ENCODE peak calls at places on chromosomes 12 and 14, in seven cellular contexts. N is effector memory CD4-positive, alpha-beta T cell; G is mammary epithelial cell; V is CD4-positive, CD25-positive, alpha-beta regulatory T cell; O is fibroblast of lung; T is MM.1S; R is neuronal stem cell. I is an unnamed sample.

GRCh38 chr12:128387811-128388422 is 120.9 kb downstream of the TMEM132C start:
- DNase-seq in O (no peak), G (no peak), N (no peak), V (no peak), T (no peak), R (peak), I (no peak)

GRCh38 chr12:57046947-57047890 is 2.7 kb downstream of the MYO1A start:
- DNase-seq in V (no peak), R (no peak), O (no peak), N (no peak), G (no peak), T (no peak), I (no peak)

GRCh38 chr14:60064491-60065072 is 27.1 kb upstream of the PCNX4 start:
- DNase-seq in V (no peak), G (peak), T (peak), R (no peak), N (no peak), O (peak), I (no peak)

GRCh38 chr14:68249534-68250517 is 430.2 kb downstream of the RAD51B start:
- DNase-seq in T (no peak), R (no peak), V (no peak), O (peak), G (peak), N (no peak), I (no peak)

GRCh38 chr14:59343585-59343984 is 121.6 kb downstream of the GPR135 start:
- DNase-seq in R (no peak), T (no peak), O (no peak), G (no peak), N (no peak), V (no peak), I (no peak)

GRCh38 chr14:90573385-90574105 is 176.7 kb downstream of the CALM1 start:
- DNase-seq in N (no peak), T (no peak), R (no peak), V (no peak), O (no peak), G (no peak), I (no peak)

GRCh38 chr12:132226604-132227003 is 82.3 kb downstream of the NOC4L start:
- DNase-seq in R (no peak), V (no peak), O (no peak), G (no peak), N (no peak), T (no peak), I (no peak)

GRCh38 chr14:54503476-54503875 is 6.2 kb upstream of the CGRRF1 start:
- DNase-seq in G (peak), T (peak), V (no peak), O (peak), R (no peak), N (no peak), I (no peak)

GRCh38 chr14:21121106-21121505 is 20.2 kb downstream of the TMEM253 start:
- DNase-seq in V (no peak), G (no peak), N (no peak), O (no peak), R (no peak), T (no peak), I (no peak)

GRCh38 chr14:75559451-75560187 is 18.8 kb upstream of the FLVCR2 start:
- DNase-seq in O (peak), N (no peak), V (no peak), T (peak), G (peak), R (no peak), I (peak)

GRCh38 chr14:90611501-90611900 is 204.7 kb downstream of the TTC7B start:
- DNase-seq in N (no peak), G (no peak), V (no peak), O (no peak), T (no peak), R (no peak), I (no peak)

GRCh38 chr14:76115010-76115422 is 36.7 kb upstream of the GPATCH2L start:
- DNase-seq in V (no peak), R (no peak), G (no peak), T (no peak), N (no peak), O (no peak), I (no peak)

GRCh38 chr12:68207276-68207675 is 18.3 kb downstream of the IL26 start:
- DNase-seq in N (no peak), G (no peak), O (no peak), V (no peak), R (no peak), T (no peak), I (no peak)

GRCh38 chr12:93000026-93000425 is 70.9 kb upstream of the EEA1 start:
- DNase-seq in G (peak), T (no peak), V (no peak), R (no peak), O (no peak), N (no peak), I (no peak)

GRCh38 chr14:34035177-34035933 is 84.5 kb upstream of the EGLN3 start:
- DNase-seq in T (no peak), R (no peak), V (no peak), O (peak), G (peak), N (no peak), I (peak)

GRCh38 chr12:123059501-123059900 is 79.0 kb downstream of the ARL6IP4 start:
- DNase-seq in O (no peak), R (no peak), N (no peak), T (no peak), V (no peak), G (no peak), I (no peak)

GRCh38 chr14:31127690-31128089 is 79.9 kb downstream of the HECTD1 start:
- DNase-seq in R (no peak), N (peak), T (no peak), G (peak), O (no peak), V (peak), I (no peak)

GRCh38 chr12:16594796-16595195 is 11.2 kb downstream of the LMO3 start:
- DNase-seq in G (no peak), O (no peak), V (no peak), T (no peak), N (no peak), R (no peak), I (no peak)

GRCh38 chr12:57027011-57027804 is 10.9 kb upstream of the TAC3 start:
- DNase-seq in V (no peak), R (no peak), G (no peak), O (no peak), N (no peak), T (no peak), I (no peak)

GRCh38 chr12:90829044-90829443 is 125.9 kb downstream of the CCER1 start:
- DNase-seq in T (no peak), V (no peak), R (no peak), O (no peak), N (no peak), G (no peak), I (no peak)

GRCh38 chr12:91414147-91414546 is 231.5 kb upstream of the DCN start:
- DNase-seq in V (no peak), G (no peak), T (no peak), O (no peak), N (no peak), R (no peak), I (no peak)

GRCh38 chr12:81257952-81258551 is 180.2 kb downstream of the ACSS3 start:
- DNase-seq in T (peak), G (peak), N (no peak), V (no peak), O (peak), R (peak), I (no peak)

GRCh38 chr12:110560048-110560447 is 23.1 kb downstream of the PPTC7 start:
- DNase-seq in R (no peak), G (no peak), O (no peak), V (no peak), N (no peak), T (no peak), I (no peak)

GRCh38 chr12:15208871-15209656 is 12.2 kb downstream of the RERG start:
- DNase-seq in G (no peak), N (no peak), T (no peak), R (no peak), V (no peak), O (peak), I (no peak)
- H3K27ac ChIP-seq in G (no peak), N (no peak), T (no peak), R (no peak), V (no peak), O (peak), I (no peak)

GRCh38 chr12:27280412-27280811 is 36.3 kb downstream of the STK38L start:
- DNase-seq in T (no peak), O (no peak), V (no peak), G (no peak), R (no peak), N (no peak), I (no peak)

GRCh38 chr12:27284021-27284420 is 39.9 kb downstream of the STK38L start:
- DNase-seq in G (no peak), R (no peak), N (no peak), O (no peak), T (no peak), V (no peak), I (no peak)

GRCh38 chr12:27289414-27289813 is 43.2 kb upstream of the BMAL2 start:
- DNase-seq in R (no peak), T (no peak), N (no peak), G (no peak), O (peak), V (no peak), I (no peak)

GRCh38 chr12:27284751-27285150 is 40.7 kb downstream of the STK38L start:
- DNase-seq in G (no peak), T (no peak), R (no peak), V (no peak), O (peak), N (no peak), I (no peak)

DNA sequence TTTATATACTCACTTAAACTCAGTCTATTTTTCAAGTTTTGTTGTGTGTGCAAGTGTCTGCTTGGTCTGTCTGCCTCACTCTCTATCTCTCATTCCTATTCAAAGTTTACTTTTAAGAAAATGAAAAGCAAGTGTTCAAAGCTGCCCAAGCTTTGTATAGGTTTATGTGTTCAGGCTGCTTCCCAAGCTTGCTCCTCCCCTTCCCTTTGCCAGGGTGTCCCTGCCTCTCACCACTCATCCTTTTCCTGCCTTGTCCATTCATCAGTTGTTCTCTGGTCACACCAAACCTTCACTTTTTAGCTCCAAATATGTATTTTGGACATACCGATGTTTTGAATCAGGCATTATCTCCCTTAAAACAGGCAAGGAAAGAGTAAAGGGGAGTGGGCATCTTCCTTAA is 41.3 kb downstream of the STK38L start:
- DNase-seq in G (no peak), V (no peak), O (peak), R (no peak), T (no peak), N (no peak), I (no peak)
- H3K27ac ChIP-seq in G (no peak), V (no peak), O (no peak), R (no peak), T (no peak), N (no peak), I (no peak)

GRCh38 chr14:71551291-71551955 is 380.8 kb upstream of the RGS6 start:
- DNase-seq in N (no peak), G (peak), V (no peak), O (peak), R (no peak), T (no peak), I (no peak)
- H3K27ac ChIP-seq in N (no peak), G (no peak), V (no peak), O (no peak), R (no peak), T (no peak), I (no peak)

DNA sequence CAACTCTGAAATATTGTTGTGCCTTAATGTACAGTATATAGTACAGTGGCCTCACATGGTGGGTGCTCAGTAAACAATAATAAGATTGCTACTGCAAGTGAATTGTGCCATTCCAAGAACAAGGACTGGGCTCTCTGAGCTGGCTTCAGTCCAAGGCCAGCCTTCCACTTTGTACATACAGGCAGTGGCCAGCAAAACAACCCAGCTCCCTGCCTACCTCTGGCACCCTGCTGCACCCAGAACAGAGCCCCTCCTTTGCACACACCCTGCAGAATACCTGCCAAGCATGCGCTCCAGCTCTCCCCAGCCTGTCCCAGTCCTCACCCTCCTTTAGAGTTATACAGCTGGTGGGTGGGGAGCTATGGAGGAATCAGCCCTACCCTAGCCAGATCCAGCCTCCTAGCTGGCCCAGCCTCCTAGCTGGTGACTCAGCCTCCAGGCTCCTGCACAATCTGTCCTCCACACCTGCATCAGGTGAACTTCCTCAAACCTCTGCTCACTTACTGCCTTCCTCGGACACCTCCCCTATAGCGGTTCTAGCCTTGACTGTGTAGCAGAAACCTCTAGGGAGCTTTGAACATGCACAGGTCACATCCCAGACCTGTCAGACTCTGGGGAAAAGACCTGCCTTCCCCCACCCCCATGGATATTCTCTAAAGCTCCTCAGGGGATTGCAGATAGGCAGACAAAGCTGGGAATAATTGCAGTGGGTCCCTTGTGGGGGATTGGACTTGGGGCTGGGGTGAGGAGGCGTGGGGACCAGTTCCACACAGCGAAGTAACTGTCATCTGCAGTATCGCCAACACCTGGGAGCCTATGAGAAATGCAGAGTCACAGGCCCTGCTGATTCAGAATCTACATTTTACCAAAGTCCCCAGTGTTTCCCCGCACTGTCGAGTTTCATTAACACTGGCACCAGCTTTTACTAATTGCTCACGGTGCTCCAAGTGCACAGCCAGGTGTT is 17.9 kb downstream of the ZDHHC22 start:
- DNase-seq in O (no peak), V (no peak), R (no peak), G (peak), T (no peak), N (no peak), I (peak)
- H3K27ac ChIP-seq in O (no peak), V (peak), R (no peak), G (no peak), T (no peak), N (peak), I (no peak)

GRCh38 chr12:12238605-12239004 is 28.2 kb downstream of the LRP6 start:
- DNase-seq in T (no peak), O (no peak), G (no peak), N (no peak), R (no peak), V (no peak), I (no peak)
- H3K27ac ChIP-seq in T (no peak), O (no peak), G (no peak), N (no peak), R (no peak), V (no peak), I (no peak)

GRCh38 chr12:46265102-46265501 is 3.7 kb downstream of the SLC38A1 start:
- DNase-seq in R (no peak), G (no peak), V (no peak), O (no peak), N (no peak), T (no peak), I (no peak)

GRCh38 chr12:46267618-46268348 is 1.1 kb downstream of the SLC38A1 start:
- DNase-seq in O (peak), T (peak), R (no peak), N (peak), G (peak), V (peak), I (no peak)

GRCh38 chr12:46265734-46266133 is 3.1 kb downstream of the SLC38A1 start:
- DNase-seq in N (no peak), R (no peak), T (no peak), O (no peak), V (no peak), G (no peak), I (no peak)

GRCh38 chr12:46266869-46267617 is 1.8 kb downstream of the SLC38A1 start:
- DNase-seq in V (peak), G (peak), T (peak), O (peak), R (peak), N (peak), I (no peak)

GRCh38 chr12:46266382-46266791 is 2.5 kb downstream of the SLC38A1 start:
- DNase-seq in V (peak), G (peak), T (peak), N (peak), O (peak), R (no peak), I (no peak)
- H3K27ac ChIP-seq in V (peak), G (peak), T (peak), N (peak), O (no peak), R (no peak), I (peak)

DNA sequence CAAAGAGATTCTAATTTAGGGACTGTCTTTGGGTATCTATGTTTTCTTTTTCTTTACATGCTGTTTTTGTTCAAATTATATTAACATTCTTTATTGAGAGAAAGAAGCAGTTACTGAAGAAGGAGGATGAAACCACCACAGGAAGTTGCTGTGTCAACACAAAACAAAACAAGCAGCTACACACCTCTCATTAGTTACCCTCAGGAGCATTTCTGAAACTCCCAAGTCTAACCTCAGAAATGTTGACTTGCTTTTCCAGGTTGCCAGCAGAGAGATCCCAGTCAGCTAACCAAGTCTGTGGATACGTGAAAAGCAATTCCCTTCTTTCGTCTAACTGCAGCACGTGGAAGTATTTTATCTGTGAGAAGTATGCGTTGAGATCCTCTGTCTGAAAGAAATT is 33.5 kb downstream of the CLEC1A start:
- DNase-seq in G (peak), T (peak), N (no peak), R (no peak), V (no peak), O (no peak), I (no peak)
- H3K27ac ChIP-seq in G (no peak), T (peak), N (no peak), R (no peak), V (no peak), O (no peak), I (no peak)

DNA sequence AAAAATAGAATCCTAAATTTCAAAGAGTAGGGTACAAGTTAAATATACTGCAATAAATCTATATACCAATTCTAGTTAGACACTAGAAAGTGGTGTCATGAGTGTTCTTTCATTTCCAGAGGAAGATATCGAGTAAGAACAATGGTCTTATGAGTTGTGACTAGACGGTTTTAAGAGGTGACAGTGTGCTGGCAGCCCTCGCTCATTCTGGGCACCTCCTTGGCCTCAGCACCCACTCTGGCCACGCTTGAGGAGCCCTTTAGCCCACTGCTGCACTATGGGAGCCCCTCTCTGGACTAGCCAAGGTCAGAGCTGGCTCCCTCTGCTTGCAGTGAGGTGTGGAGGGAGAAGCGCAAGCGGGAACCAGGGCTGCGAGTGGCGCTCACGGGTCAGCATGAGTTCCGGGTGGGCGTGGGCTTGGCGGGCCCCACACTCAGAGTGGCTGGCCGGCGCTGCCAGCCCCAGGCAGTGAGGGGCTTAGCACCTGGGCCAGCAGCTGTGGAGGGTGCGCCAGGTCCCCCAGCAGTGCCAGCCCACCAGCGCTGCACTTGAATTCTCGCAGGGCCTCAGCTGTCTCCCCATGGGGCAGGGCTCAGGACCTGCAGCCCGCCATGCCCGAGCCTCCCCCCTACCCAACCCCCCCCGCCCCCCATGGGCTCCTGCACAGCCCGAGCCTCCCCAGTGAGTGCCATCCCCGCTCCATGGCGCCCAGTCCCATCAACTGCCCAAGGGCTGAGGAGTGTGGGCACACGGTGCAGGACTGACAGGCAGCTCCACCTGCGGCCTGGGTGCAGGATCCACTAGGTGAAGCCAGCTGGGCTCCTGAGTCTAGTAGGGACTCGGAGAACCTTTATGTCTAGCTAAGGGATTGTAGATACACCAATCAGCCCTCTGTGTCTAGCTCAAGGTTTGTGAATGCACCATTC is 18.7 kb downstream of the PRKD1 start:
- DNase-seq in N (no peak), G (no peak), T (no peak), O (no peak), V (no peak), R (no peak), I (no peak)
- H3K27ac ChIP-seq in N (no peak), G (no peak), T (no peak), O (no peak), V (no peak), R (no peak), I (no peak)

I was measured in keratinocyte.